ENCODE peak calls at places on chromosomes 3 and 15, in seven cellular contexts. One of them, this sample, is unnamed.

GRCh38 chr3:169710619-169711018 is 47.1 kb upstream of the MECOM start:
- DNase-seq in ovary: no peak
- DNase-seq in gastrocnemius medialis: no peak
- DNase-seq in K562: no peak
- DNase-seq in body of pancreas: no peak
- DNase-seq in sigmoid colon: no peak
- DNase-seq in tibial nerve: no peak
- DNase-seq in this sample: no peak

GRCh38 chr15:42691308-42691707 is 45.6 kb downstream of the CDAN1 start:
- DNase-seq in body of pancreas: no peak
- DNase-seq in gastrocnemius medialis: no peak
- DNase-seq in tibial nerve: no peak
- DNase-seq in sigmoid colon: no peak
- DNase-seq in K562: no peak
- DNase-seq in ovary: no peak
- DNase-seq in this sample: no peak

GRCh38 chr3:45790611-45791010 is 5.7 kb downstream of the SLC6A20 start:
- DNase-seq in tibial nerve: no peak
- DNase-seq in sigmoid colon: no peak
- DNase-seq in ovary: no peak
- DNase-seq in K562: no peak
- DNase-seq in gastrocnemius medialis: no peak
- DNase-seq in body of pancreas: no peak
- DNase-seq in this sample: no peak

GRCh38 chr3:144879701-144880100 is 908.1 kb downstream of the DIPK2A start:
- DNase-seq in K562: no peak
- DNase-seq in gastrocnemius medialis: no peak
- DNase-seq in sigmoid colon: no peak
- DNase-seq in ovary: no peak
- DNase-seq in body of pancreas: no peak
- DNase-seq in tibial nerve: no peak
- DNase-seq in this sample: no peak

GRCh38 chr3:144129536-144130214 is 158.1 kb downstream of the DIPK2A start:
- DNase-seq in sigmoid colon: no peak
- DNase-seq in K562: no peak
- DNase-seq in tibial nerve: no peak
- DNase-seq in gastrocnemius medialis: no peak
- DNase-seq in ovary: no peak
- DNase-seq in body of pancreas: no peak
- DNase-seq in this sample: no peak

GRCh38 chr3:172530101-172530561 is 6.9 kb upstream of the TNFSF10 start:
- DNase-seq in body of pancreas: no peak
- DNase-seq in ovary: no peak
- DNase-seq in K562: no peak
- DNase-seq in gastrocnemius medialis: no peak
- DNase-seq in sigmoid colon: no peak
- DNase-seq in tibial nerve: no peak
- DNase-seq in this sample: no peak

GRCh38 chr3:134372405-134373277 is 1.6 kb downstream of the AMOTL2 start:
- DNase-seq in ovary: no peak
- DNase-seq in body of pancreas: no peak
- DNase-seq in K562: no peak
- DNase-seq in sigmoid colon: peak
- DNase-seq in tibial nerve: no peak
- DNase-seq in gastrocnemius medialis: peak
- DNase-seq in this sample: no peak

GRCh38 chr3:184240384-184241140 is 8.2 kb downstream of the ALG3 start:
- DNase-seq in body of pancreas: no peak
- DNase-seq in K562: no peak
- DNase-seq in tibial nerve: no peak
- DNase-seq in ovary: no peak
- DNase-seq in gastrocnemius medialis: no peak
- DNase-seq in sigmoid colon: no peak
- DNase-seq in this sample: no peak

GRCh38 chr3:49609815-49610214 is 55.5 kb downstream of the BSN start:
- DNase-seq in K562: no peak
- DNase-seq in gastrocnemius medialis: no peak
- DNase-seq in sigmoid colon: no peak
- DNase-seq in tibial nerve: no peak
- DNase-seq in ovary: no peak
- DNase-seq in body of pancreas: no peak
- DNase-seq in this sample: no peak

GRCh38 chr15:100869151-100869999 is 10.3 kb upstream of the ALDH1A3 start:
- DNase-seq in tibial nerve: no peak
- DNase-seq in body of pancreas: no peak
- DNase-seq in gastrocnemius medialis: no peak
- DNase-seq in sigmoid colon: no peak
- DNase-seq in K562: peak
- DNase-seq in ovary: no peak
- DNase-seq in this sample: no peak

GRCh38 chr3:160475153-160475552 is 25.6 kb upstream of the TRIM59 start:
- DNase-seq in sigmoid colon: no peak
- DNase-seq in tibial nerve: no peak
- DNase-seq in body of pancreas: no peak
- DNase-seq in K562: no peak
- DNase-seq in gastrocnemius medialis: no peak
- DNase-seq in ovary: no peak
- DNase-seq in this sample: no peak

GRCh38 chr3:22156868-22157267 is 405.9 kb upstream of the ZNF385D start:
- DNase-seq in ovary: no peak
- DNase-seq in tibial nerve: no peak
- DNase-seq in K562: no peak
- DNase-seq in gastrocnemius medialis: no peak
- DNase-seq in sigmoid colon: no peak
- DNase-seq in body of pancreas: no peak
- DNase-seq in this sample: no peak

GRCh38 chr15:33425149-33425548 is 114.4 kb downstream of the RYR3 start:
- DNase-seq in ovary: no peak
- DNase-seq in gastrocnemius medialis: no peak
- DNase-seq in body of pancreas: no peak
- DNase-seq in K562: no peak
- DNase-seq in sigmoid colon: no peak
- DNase-seq in tibial nerve: peak
- DNase-seq in this sample: no peak

GRCh38 chr3:15430624-15431023 is 3.2 kb downstream of the EAF1 start:
- DNase-seq in gastrocnemius medialis: no peak
- DNase-seq in body of pancreas: no peak
- DNase-seq in sigmoid colon: no peak
- DNase-seq in tibial nerve: no peak
- DNase-seq in ovary: no peak
- DNase-seq in K562: no peak
- DNase-seq in this sample: no peak

GRCh38 chr15:27059610-27060202 is 88.7 kb downstream of the GABRG3 start:
- DNase-seq in body of pancreas: peak
- DNase-seq in gastrocnemius medialis: no peak
- DNase-seq in K562: peak
- DNase-seq in tibial nerve: peak
- DNase-seq in ovary: no peak
- DNase-seq in sigmoid colon: no peak
- DNase-seq in this sample: peak

GRCh38 chr3:13429631-13430291 is 9.6 kb upstream of the NUP210 start:
- DNase-seq in body of pancreas: no peak
- DNase-seq in sigmoid colon: no peak
- DNase-seq in K562: no peak
- DNase-seq in tibial nerve: no peak
- DNase-seq in ovary: no peak
- DNase-seq in gastrocnemius medialis: no peak
- DNase-seq in this sample: no peak

GRCh38 chr3:13426591-13426990 is 6.5 kb upstream of the NUP210 start:
- DNase-seq in sigmoid colon: no peak
- DNase-seq in K562: no peak
- DNase-seq in body of pancreas: no peak
- DNase-seq in gastrocnemius medialis: no peak
- DNase-seq in tibial nerve: no peak
- DNase-seq in ovary: no peak
- DNase-seq in this sample: no peak

GRCh38 chr3:13424865-13425605 is 4.9 kb upstream of the NUP210 start:
- DNase-seq in gastrocnemius medialis: no peak
- DNase-seq in tibial nerve: no peak
- DNase-seq in sigmoid colon: no peak
- DNase-seq in ovary: no peak
- DNase-seq in K562: no peak
- DNase-seq in body of pancreas: no peak
- DNase-seq in this sample: no peak

GRCh38 chr3:13425692-13426091 is 5.6 kb upstream of the NUP210 start:
- DNase-seq in tibial nerve: no peak
- DNase-seq in sigmoid colon: no peak
- DNase-seq in ovary: no peak
- DNase-seq in gastrocnemius medialis: no peak
- DNase-seq in K562: no peak
- DNase-seq in body of pancreas: no peak
- DNase-seq in this sample: no peak

GRCh38 chr3:13427662-13428603 is 7.8 kb upstream of the NUP210 start:
- DNase-seq in sigmoid colon: no peak
- DNase-seq in gastrocnemius medialis: no peak
- DNase-seq in K562: no peak
- DNase-seq in ovary: no peak
- DNase-seq in body of pancreas: no peak
- DNase-seq in tibial nerve: no peak
- DNase-seq in this sample: no peak
- H3K4me3 ChIP-seq in sigmoid colon: no peak
- H3K4me3 ChIP-seq in gastrocnemius medialis: no peak
- H3K4me3 ChIP-seq in K562: no peak
- H3K4me3 ChIP-seq in ovary: no peak
- H3K4me3 ChIP-seq in body of pancreas: no peak
- H3K4me3 ChIP-seq in tibial nerve: no peak
- H3K4me3 ChIP-seq in this sample: no peak

DNA sequence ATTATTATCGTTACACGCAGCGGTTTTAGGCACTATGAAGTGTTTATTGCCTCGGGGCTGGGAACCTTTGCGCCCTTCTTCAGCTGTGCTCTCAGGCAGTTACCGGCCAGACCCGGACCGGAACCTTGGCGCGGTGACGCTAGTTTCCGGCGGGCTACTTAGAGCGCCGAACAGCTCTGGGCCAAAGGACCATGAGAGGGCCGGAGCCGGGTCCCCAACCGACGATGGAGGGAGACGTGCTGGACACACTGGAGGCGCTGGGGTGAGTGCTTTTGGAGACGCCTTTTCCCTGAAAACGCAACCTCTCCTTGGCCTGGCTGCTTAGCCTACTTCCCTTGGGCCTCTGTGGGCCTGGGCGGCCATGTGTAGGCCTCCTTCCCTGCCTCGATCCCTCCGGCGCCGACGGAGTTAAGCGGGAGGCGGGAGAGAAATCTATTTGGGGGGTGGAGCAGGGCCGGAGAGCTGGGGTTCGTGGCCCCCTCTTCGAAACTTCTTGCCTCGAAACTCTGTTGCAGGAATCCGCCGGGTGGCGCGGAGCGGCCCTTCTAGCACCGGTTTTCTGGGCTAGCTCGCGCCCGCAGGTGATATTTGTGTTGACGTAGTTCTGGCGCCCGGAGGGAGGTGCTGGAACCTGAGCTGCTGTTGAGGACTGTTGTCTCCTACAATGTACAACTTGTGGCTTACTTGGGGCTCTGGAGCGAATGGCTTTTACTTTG is at the start of gene FAM98B:
- DNase-seq in ovary: peak
- DNase-seq in body of pancreas: peak
- DNase-seq in tibial nerve: peak
- DNase-seq in gastrocnemius medialis: peak
- DNase-seq in K562: peak
- DNase-seq in sigmoid colon: peak
- DNase-seq in this sample: peak
- TF ChIP-seq CTCF in ovary: no peak
- TF ChIP-seq CTCF in body of pancreas: no peak
- TF ChIP-seq CTCF in tibial nerve: no peak
- TF ChIP-seq CTCF in gastrocnemius medialis: peak
- TF ChIP-seq CTCF in K562: no peak
- TF ChIP-seq CTCF in sigmoid colon: no peak
- TF ChIP-seq CTCF in this sample: no peak

GRCh38 chr3:126657901-126658300 is 3.0 kb upstream of the TXNRD3 start:
- DNase-seq in tibial nerve: no peak
- DNase-seq in body of pancreas: no peak
- DNase-seq in ovary: no peak
- DNase-seq in sigmoid colon: peak
- DNase-seq in K562: no peak
- DNase-seq in gastrocnemius medialis: no peak
- DNase-seq in this sample: no peak

GRCh38 chr3:126656376-126657134 is 1.6 kb upstream of the TXNRD3 start:
- DNase-seq in body of pancreas: no peak
- DNase-seq in ovary: no peak
- DNase-seq in K562: no peak
- DNase-seq in sigmoid colon: peak
- DNase-seq in gastrocnemius medialis: no peak
- DNase-seq in tibial nerve: no peak
- DNase-seq in this sample: no peak

GRCh38 chr3:126658584-126658983 is 3.7 kb upstream of the TXNRD3 start:
- DNase-seq in body of pancreas: no peak
- DNase-seq in gastrocnemius medialis: no peak
- DNase-seq in K562: no peak
- DNase-seq in ovary: no peak
- DNase-seq in sigmoid colon: peak
- DNase-seq in tibial nerve: no peak
- DNase-seq in this sample: no peak

GRCh38 chr3:126655887-126656286 is 963 bp upstream of the TXNRD3 start:
- DNase-seq in body of pancreas: no peak
- DNase-seq in gastrocnemius medialis: no peak
- DNase-seq in sigmoid colon: peak
- DNase-seq in ovary: no peak
- DNase-seq in K562: no peak
- DNase-seq in tibial nerve: no peak
- DNase-seq in this sample: no peak

DNA sequence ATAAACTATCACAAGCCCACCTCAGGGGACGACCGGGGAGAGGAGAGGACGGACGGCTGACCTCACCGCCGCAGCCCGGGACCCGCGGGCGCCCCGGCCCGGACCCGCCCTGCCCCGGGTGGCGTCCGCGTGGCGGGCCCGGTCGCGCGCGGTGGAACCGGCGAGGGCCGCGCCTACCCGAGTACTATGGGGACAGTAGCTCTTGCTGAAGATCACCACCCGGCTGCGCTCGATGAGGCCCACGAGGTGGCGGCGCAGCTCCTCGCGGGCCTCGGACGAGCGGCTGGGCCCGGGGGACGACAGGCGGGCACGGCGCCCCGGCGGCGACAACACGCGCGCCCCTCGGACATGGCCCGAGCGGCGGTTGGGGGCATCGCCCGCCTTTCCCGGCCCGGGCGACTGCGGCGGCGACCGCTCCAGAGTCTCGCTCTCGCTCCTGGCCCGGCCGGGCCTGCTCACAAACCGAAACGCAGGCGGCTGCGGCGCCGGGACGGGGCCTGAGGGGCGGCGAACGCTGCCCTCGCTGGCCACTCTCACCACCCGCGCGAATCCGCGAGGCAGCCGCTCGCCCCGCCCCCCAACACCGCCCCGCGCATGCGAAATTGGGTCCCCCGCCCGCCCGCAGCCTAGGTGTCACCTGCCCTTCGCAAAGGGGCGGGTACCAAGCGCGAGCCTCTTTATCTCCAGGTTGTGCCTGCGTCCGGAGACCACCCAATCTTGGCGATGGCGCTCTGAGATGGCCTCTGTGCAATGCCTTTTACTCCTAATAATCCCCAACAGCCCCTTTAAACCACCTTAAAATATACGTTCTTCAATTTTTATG is at the start of gene TXNRD3:
- DNase-seq in sigmoid colon: peak
- DNase-seq in ovary: peak
- DNase-seq in K562: peak
- DNase-seq in tibial nerve: peak
- DNase-seq in body of pancreas: peak
- DNase-seq in gastrocnemius medialis: peak
- DNase-seq in this sample: peak
- TF ChIP-seq POLR2A in sigmoid colon: no peak
- TF ChIP-seq POLR2A in ovary: peak
- TF ChIP-seq POLR2A in K562: no peak
- TF ChIP-seq POLR2A in tibial nerve: peak
- TF ChIP-seq POLR2A in body of pancreas: peak
- TF ChIP-seq POLR2A in gastrocnemius medialis: peak
- TF ChIP-seq POLR2A in this sample: no peak

GRCh38 chr3:193869221-193870201 is 266.4 kb upstream of the HES1 start:
- DNase-seq in ovary: peak
- DNase-seq in sigmoid colon: peak
- DNase-seq in body of pancreas: no peak
- DNase-seq in K562: peak
- DNase-seq in tibial nerve: no peak
- DNase-seq in gastrocnemius medialis: no peak
- DNase-seq in this sample: no peak
- H3K4me3 ChIP-seq in ovary: no peak
- H3K4me3 ChIP-seq in sigmoid colon: peak
- H3K4me3 ChIP-seq in body of pancreas: no peak
- H3K4me3 ChIP-seq in K562: no peak
- H3K4me3 ChIP-seq in tibial nerve: peak
- H3K4me3 ChIP-seq in gastrocnemius medialis: no peak
- H3K4me3 ChIP-seq in this sample: no peak

This sample was measured in lower leg skin.